ENCODE peak calls at places on chromosome 17, in nine cellular contexts. One of them, this sample, is unnamed.
A peak's percentile ranks its signal among the peaks of the same experiment; 100 is the strongest.

GRCh38 chr17:50347894-50348291 is 2.0 kb downstream of the XYLT2 start:
- DNase-seq in thoracic aorta: no peak
- DNase-seq in epithelial cell of esophagus: no peak
- DNase-seq in HTR-8/SVneo: no peak
- DNase-seq in AG04449: no peak
- DNase-seq in pons: no peak
- DNase-seq in sigmoid colon: no peak
- DNase-seq in NCI-H460: no peak
- DNase-seq in T1000: no peak
- DNase-seq in this sample: no peak

GRCh38 chr17:64024215-64024654 is 3.8 kb upstream of the ICAM2 start:
- DNase-seq in thoracic aorta: no peak
- DNase-seq in epithelial cell of esophagus: no peak
- DNase-seq in AG04449: no peak
- DNase-seq in T1000: no peak
- DNase-seq in pons: no peak
- DNase-seq in NCI-H460: no peak
- DNase-seq in HTR-8/SVneo: no peak
- DNase-seq in sigmoid colon: peak; percentile 15
- DNase-seq in this sample: no peak

GRCh38 chr17:68580236-68580903 is 20.8 kb downstream of the FAM20A start:
- DNase-seq in epithelial cell of esophagus: no peak
- DNase-seq in thoracic aorta: no peak
- DNase-seq in T1000: no peak
- DNase-seq in AG04449: no peak
- DNase-seq in sigmoid colon: no peak
- DNase-seq in NCI-H460: no peak
- DNase-seq in pons: no peak
- DNase-seq in HTR-8/SVneo: no peak
- DNase-seq in this sample: no peak

GRCh38 chr17:4623249-4623648 is 18.2 kb downstream of the ALOX15 start:
- DNase-seq in AG04449: no peak
- DNase-seq in thoracic aorta: no peak
- DNase-seq in T1000: no peak
- DNase-seq in sigmoid colon: no peak
- DNase-seq in epithelial cell of esophagus: peak; percentile 92
- DNase-seq in HTR-8/SVneo: no peak
- DNase-seq in pons: no peak
- DNase-seq in NCI-H460: no peak
- DNase-seq in this sample: no peak

GRCh38 chr17:41915020-41915419 is 3.7 kb downstream of the ACLY start:
- DNase-seq in T1000: no peak
- DNase-seq in pons: no peak
- DNase-seq in NCI-H460: no peak
- DNase-seq in AG04449: no peak
- DNase-seq in epithelial cell of esophagus: no peak
- DNase-seq in HTR-8/SVneo: no peak
- DNase-seq in sigmoid colon: no peak
- DNase-seq in thoracic aorta: no peak
- DNase-seq in this sample: no peak

GRCh38 chr17:77741109-77741508 is 217.4 kb upstream of the TNRC6C start:
- DNase-seq in AG04449: no peak
- DNase-seq in NCI-H460: no peak
- DNase-seq in sigmoid colon: peak; percentile 25
- DNase-seq in thoracic aorta: no peak
- DNase-seq in HTR-8/SVneo: no peak
- DNase-seq in epithelial cell of esophagus: no peak
- DNase-seq in T1000: no peak
- DNase-seq in pons: no peak
- DNase-seq in this sample: no peak

GRCh38 chr17:48530208-48530886 is 464 bp downstream of the HOXB1 start:
- DNase-seq in T1000: no peak
- DNase-seq in thoracic aorta: no peak
- DNase-seq in pons: no peak
- DNase-seq in sigmoid colon: no peak
- DNase-seq in NCI-H460: no peak
- DNase-seq in AG04449: no peak
- DNase-seq in HTR-8/SVneo: no peak
- DNase-seq in epithelial cell of esophagus: no peak
- DNase-seq in this sample: no peak

GRCh38 chr17:76562734-76563148 is 22.9 kb downstream of the PRCD start:
- DNase-seq in AG04449: peak; percentile 65
- DNase-seq in sigmoid colon: no peak
- DNase-seq in pons: no peak
- DNase-seq in NCI-H460: no peak
- DNase-seq in epithelial cell of esophagus: peak; percentile 66
- DNase-seq in T1000: peak; percentile 49
- DNase-seq in HTR-8/SVneo: no peak
- DNase-seq in thoracic aorta: no peak
- DNase-seq in this sample: peak; percentile 43

GRCh38 chr17:40317345-40317873 is 8.4 kb downstream of the RARA start:
- DNase-seq in T1000: peak; percentile 34
- DNase-seq in thoracic aorta: no peak
- DNase-seq in epithelial cell of esophagus: peak; percentile 79
- DNase-seq in sigmoid colon: peak; percentile 81
- DNase-seq in AG04449: no peak
- DNase-seq in HTR-8/SVneo: no peak
- DNase-seq in pons: no peak
- DNase-seq in NCI-H460: peak; percentile 68
- DNase-seq in this sample: peak; percentile 60

GRCh38 chr17:7825206-7825980 is 8.6 kb upstream of the KDM6B start:
- DNase-seq in thoracic aorta: no peak
- DNase-seq in epithelial cell of esophagus: no peak
- DNase-seq in NCI-H460: peak; percentile 32
- DNase-seq in HTR-8/SVneo: no peak
- DNase-seq in sigmoid colon: peak; percentile 32
- DNase-seq in AG04449: no peak
- DNase-seq in pons: no peak
- DNase-seq in T1000: no peak
- DNase-seq in this sample: no peak

GRCh38 chr17:1643999-1644492 is 1.5 kb downstream of the SCARF1 start:
- DNase-seq in HTR-8/SVneo: no peak
- DNase-seq in thoracic aorta: no peak
- DNase-seq in epithelial cell of esophagus: no peak
- DNase-seq in NCI-H460: no peak
- DNase-seq in T1000: no peak
- DNase-seq in pons: no peak
- DNase-seq in sigmoid colon: no peak
- DNase-seq in AG04449: no peak
- DNase-seq in this sample: no peak

GRCh38 chr17:77914440-77915254 is 43.9 kb upstream of the TNRC6C start:
- DNase-seq in pons: no peak
- DNase-seq in thoracic aorta: no peak
- DNase-seq in HTR-8/SVneo: no peak
- DNase-seq in AG04449: no peak
- DNase-seq in T1000: no peak
- DNase-seq in epithelial cell of esophagus: no peak
- DNase-seq in NCI-H460: no peak
- DNase-seq in sigmoid colon: peak; percentile 19
- DNase-seq in this sample: no peak

GRCh38 chr17:6104956-6105355 is 34.8 kb downstream of the WSCD1 start:
- DNase-seq in NCI-H460: no peak
- DNase-seq in HTR-8/SVneo: no peak
- DNase-seq in thoracic aorta: no peak
- DNase-seq in epithelial cell of esophagus: no peak
- DNase-seq in pons: no peak
- DNase-seq in AG04449: no peak
- DNase-seq in T1000: no peak
- DNase-seq in sigmoid colon: no peak
- DNase-seq in this sample: no peak

GRCh38 chr17:55089955-55090573 is 121.5 kb downstream of the STXBP4 start:
- DNase-seq in HTR-8/SVneo: no peak
- DNase-seq in epithelial cell of esophagus: peak; percentile 36
- DNase-seq in AG04449: no peak
- DNase-seq in T1000: no peak
- DNase-seq in NCI-H460: peak; percentile 27
- DNase-seq in pons: no peak
- DNase-seq in sigmoid colon: no peak
- DNase-seq in thoracic aorta: no peak
- DNase-seq in this sample: no peak

GRCh38 chr17:59093702-59094231 is 12.9 kb downstream of the TRIM37 start:
- DNase-seq in sigmoid colon: peak; percentile 63
- DNase-seq in AG04449: peak; percentile 94
- DNase-seq in HTR-8/SVneo: peak; percentile 91
- DNase-seq in NCI-H460: peak; percentile 51
- DNase-seq in epithelial cell of esophagus: peak; percentile 79
- DNase-seq in pons: no peak
- DNase-seq in thoracic aorta: no peak
- DNase-seq in T1000: peak; percentile 84
- DNase-seq in this sample: peak; percentile 48

GRCh38 chr17:28849281-28849680 is 5.5 kb upstream of the ERAL1 start:
- DNase-seq in AG04449: no peak
- DNase-seq in HTR-8/SVneo: peak; percentile 27
- DNase-seq in T1000: no peak
- DNase-seq in NCI-H460: no peak
- DNase-seq in sigmoid colon: no peak
- DNase-seq in pons: no peak
- DNase-seq in epithelial cell of esophagus: peak; percentile 18
- DNase-seq in thoracic aorta: no peak
- DNase-seq in this sample: no peak

GRCh38 chr17:17224137-17224536 is 12.8 kb downstream of the FLCN start:
- DNase-seq in sigmoid colon: no peak
- DNase-seq in pons: no peak
- DNase-seq in NCI-H460: no peak
- DNase-seq in T1000: no peak
- DNase-seq in thoracic aorta: no peak
- DNase-seq in HTR-8/SVneo: no peak
- DNase-seq in AG04449: no peak
- DNase-seq in epithelial cell of esophagus: no peak
- DNase-seq in this sample: no peak

GRCh38 chr17:67646472-67646871 is 71.3 kb upstream of the NOL11 start:
- DNase-seq in AG04449: no peak
- DNase-seq in HTR-8/SVneo: no peak
- DNase-seq in sigmoid colon: no peak
- DNase-seq in pons: no peak
- DNase-seq in NCI-H460: no peak
- DNase-seq in thoracic aorta: no peak
- DNase-seq in T1000: no peak
- DNase-seq in epithelial cell of esophagus: no peak
- DNase-seq in this sample: no peak

GRCh38 chr17:7502987-7503386 is 18.8 kb downstream of the POLR2A start:
- DNase-seq in T1000: no peak
- DNase-seq in AG04449: no peak
- DNase-seq in HTR-8/SVneo: no peak
- DNase-seq in NCI-H460: no peak
- DNase-seq in pons: no peak
- DNase-seq in thoracic aorta: no peak
- DNase-seq in epithelial cell of esophagus: no peak
- DNase-seq in sigmoid colon: peak; percentile 57
- DNase-seq in this sample: peak; percentile 21

GRCh38 chr17:21213491-21214014 is 408 bp downstream of the TMEM11 start:
- DNase-seq in epithelial cell of esophagus: peak; percentile 48
- DNase-seq in sigmoid colon: peak; percentile 71
- DNase-seq in thoracic aorta: no peak
- DNase-seq in AG04449: no peak
- DNase-seq in NCI-H460: no peak
- DNase-seq in HTR-8/SVneo: no peak
- DNase-seq in pons: peak; percentile 5
- DNase-seq in T1000: no peak
- DNase-seq in this sample: peak; percentile 76

GRCh38 chr17:8628609-8629169 is 1.8 kb downstream of the MYH10 start:
- DNase-seq in thoracic aorta: no peak
- DNase-seq in AG04449: no peak
- DNase-seq in NCI-H460: no peak
- DNase-seq in sigmoid colon: no peak
- DNase-seq in pons: no peak
- DNase-seq in HTR-8/SVneo: no peak
- DNase-seq in T1000: no peak
- DNase-seq in epithelial cell of esophagus: no peak
- DNase-seq in this sample: peak; percentile 24

GRCh38 chr17:79792984-79793923 is 3.6 kb downstream of the CBX8 start:
- DNase-seq in sigmoid colon: no peak
- DNase-seq in pons: no peak
- DNase-seq in AG04449: peak; percentile 50
- DNase-seq in T1000: no peak
- DNase-seq in thoracic aorta: no peak
- DNase-seq in NCI-H460: no peak
- DNase-seq in epithelial cell of esophagus: no peak
- DNase-seq in HTR-8/SVneo: no peak
- DNase-seq in this sample: no peak

GRCh38 chr17:28711723-28712036 is at the start of gene PROCA1:
- DNase-seq in HTR-8/SVneo: no peak
- DNase-seq in pons: no peak
- DNase-seq in epithelial cell of esophagus: no peak
- DNase-seq in thoracic aorta: no peak
- DNase-seq in sigmoid colon: no peak
- DNase-seq in AG04449: no peak
- DNase-seq in T1000: no peak
- DNase-seq in NCI-H460: no peak
- DNase-seq in this sample: no peak

GRCh38 chr17:76924345-76925332 is 56.4 kb downstream of the MGAT5B start:
- DNase-seq in HTR-8/SVneo: no peak
- DNase-seq in sigmoid colon: no peak
- DNase-seq in AG04449: no peak
- DNase-seq in T1000: no peak
- DNase-seq in thoracic aorta: no peak
- DNase-seq in NCI-H460: no peak
- DNase-seq in epithelial cell of esophagus: no peak
- DNase-seq in pons: no peak
- DNase-seq in this sample: no peak

GRCh38 chr17:74192950-74193781 is 10.3 kb upstream of the RPL38 start:
- DNase-seq in pons: no peak
- DNase-seq in HTR-8/SVneo: no peak
- DNase-seq in thoracic aorta: no peak
- DNase-seq in T1000: no peak
- DNase-seq in AG04449: no peak
- DNase-seq in sigmoid colon: peak; percentile 90
- DNase-seq in NCI-H460: no peak
- DNase-seq in epithelial cell of esophagus: peak; percentile 69
- DNase-seq in this sample: no peak

GRCh38 chr17:81701288-81702071 is 1.7 kb upstream of the MRPL12 start:
- DNase-seq in pons: no peak
- DNase-seq in T1000: no peak
- DNase-seq in NCI-H460: no peak
- DNase-seq in epithelial cell of esophagus: peak; percentile 28
- DNase-seq in thoracic aorta: no peak
- DNase-seq in sigmoid colon: no peak
- DNase-seq in HTR-8/SVneo: no peak
- DNase-seq in AG04449: no peak
- DNase-seq in this sample: no peak

GRCh38 chr17:41529491-41529915 is 1.4 kb upstream of the KRT19 start:
- DNase-seq in sigmoid colon: no peak
- DNase-seq in AG04449: no peak
- DNase-seq in T1000: no peak
- DNase-seq in thoracic aorta: no peak
- DNase-seq in HTR-8/SVneo: no peak
- DNase-seq in epithelial cell of esophagus: no peak
- DNase-seq in NCI-H460: peak; percentile 93
- DNase-seq in pons: no peak
- DNase-seq in this sample: no peak

GRCh38 chr17:58060596-58061191 is 22.5 kb upstream of the DYNLL2 start:
- DNase-seq in HTR-8/SVneo: no peak
- DNase-seq in sigmoid colon: peak; percentile 91
- DNase-seq in AG04449: no peak
- DNase-seq in pons: peak; percentile 7
- DNase-seq in epithelial cell of esophagus: peak; percentile 55
- DNase-seq in NCI-H460: no peak
- DNase-seq in thoracic aorta: no peak
- DNase-seq in T1000: no peak
- DNase-seq in this sample: peak; percentile 55

GRCh38 chr17:40417258-40417608 is 463 bp downstream of the TOP2A start:
- DNase-seq in NCI-H460: no peak
- DNase-seq in thoracic aorta: no peak
- DNase-seq in pons: no peak
- DNase-seq in epithelial cell of esophagus: peak; percentile 18
- DNase-seq in sigmoid colon: no peak
- DNase-seq in T1000: no peak
- DNase-seq in AG04449: no peak
- DNase-seq in HTR-8/SVneo: no peak
- DNase-seq in this sample: peak; percentile 34

This sample was measured in dermis microvascular lymphatic vessel endothelial cell.